ENCODE peak calls at places on chromosomes 6 and 20, in seven cellular contexts. R is transverse colon, M is body of pancreas, I is right lobe of liver, B is prostate gland, Y is heart left ventricle, N is GM12878. P is an unnamed sample.

GRCh38 chr20:5073154-5074049 is 46.4 kb downstream of the PCNA start:
- DNase-seq in R (peak), M (peak), I (peak), B (peak), Y (peak), N (no peak), P (no peak)

GRCh38 chr6:118704911-118705310 is 53.5 kb upstream of the CEP85L start:
- DNase-seq in R (no peak), M (no peak), I (no peak), B (no peak), Y (no peak), N (no peak), P (no peak)

GRCh38 chr6:153062516-153062915 is 60.0 kb upstream of the MTRF1L start:
- DNase-seq in R (no peak), M (no peak), I (no peak), B (no peak), Y (no peak), N (no peak), P (no peak)

GRCh38 chr6:160973856-160974255 is 17.7 kb upstream of the MAP3K4 start:
- DNase-seq in R (no peak), M (no peak), I (no peak), B (no peak), Y (no peak), N (no peak), P (no peak)

GRCh38 chr6:24667378-24667803 is 514 bp downstream of the ACOT13 start:
- DNase-seq in R (peak), M (peak), I (no peak), B (no peak), Y (no peak), N (no peak), P (no peak)

GRCh38 chr6:157537518-157537917 is 156.5 kb downstream of the ZDHHC14 start:
- DNase-seq in R (no peak), M (no peak), I (no peak), B (no peak), Y (no peak), N (no peak), P (no peak)

GRCh38 chr6:81735756-81736380 is 16.6 kb downstream of the TENT5A start:
- DNase-seq in R (no peak), M (no peak), I (no peak), B (no peak), Y (no peak), N (no peak), P (no peak)

GRCh38 chr20:20070871-20071726 is 18.8 kb downstream of the CFAP61 start:
- DNase-seq in R (no peak), M (no peak), I (no peak), B (no peak), Y (no peak), N (no peak), P (no peak)

GRCh38 chr6:63598251-63599036 is 26.2 kb downstream of the LOC128125822 start:
- DNase-seq in R (peak), M (peak), I (peak), B (peak), Y (peak), N (peak), P (peak)

GRCh38 chr6:11120273-11121005 is 8.9 kb upstream of the ERVFRD-1 start:
- DNase-seq in R (no peak), M (no peak), I (no peak), B (no peak), Y (no peak), N (no peak), P (no peak)

GRCh38 chr6:116370717-116371383 is at the start of gene DSE:
- DNase-seq in R (peak), M (peak), I (peak), B (peak), Y (peak), N (no peak), P (no peak)

GRCh38 chr20:5886788-5887187 is 63.5 kb downstream of the TRMT6 start:
- DNase-seq in R (no peak), M (peak), I (no peak), B (no peak), Y (no peak), N (no peak), P (no peak)

GRCh38 chr20:38447931-38448675 is 13.0 kb upstream of the SNHG17 start:
- DNase-seq in R (no peak), M (no peak), I (no peak), B (no peak), Y (no peak), N (no peak), P (no peak)

GRCh38 chr6:89675949-89676753 is 37.6 kb upstream of the LYRM2 start:
- DNase-seq in R (no peak), M (no peak), I (no peak), B (no peak), Y (no peak), N (no peak), P (no peak)

DNA sequence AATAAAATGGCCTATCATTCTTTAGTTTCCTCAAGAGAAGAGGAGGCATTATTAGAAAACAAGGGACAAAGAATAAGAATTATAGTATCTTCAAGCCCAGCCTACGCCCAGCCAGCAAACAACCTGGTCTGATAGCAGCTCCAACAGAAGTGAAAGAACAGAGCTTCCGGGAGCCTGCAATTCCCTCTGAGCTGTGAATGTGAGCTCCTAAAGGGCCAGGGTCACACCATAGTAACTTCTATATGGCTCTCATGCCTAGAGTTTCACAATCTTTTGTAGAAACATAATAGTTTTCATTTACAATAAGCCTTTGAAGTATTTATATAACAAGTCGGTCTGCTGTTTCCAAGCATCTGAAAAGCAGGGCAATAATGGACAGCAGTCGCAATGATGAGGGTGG is 116.5 kb downstream of the SMLR1 start:
- DNase-seq in R (peak), M (no peak), I (no peak), B (no peak), Y (no peak), N (no peak), P (no peak)
- H3K27ac ChIP-seq in R (peak), M (no peak), I (no peak), B (no peak), Y (no peak), N (no peak), P (no peak)

DNA sequence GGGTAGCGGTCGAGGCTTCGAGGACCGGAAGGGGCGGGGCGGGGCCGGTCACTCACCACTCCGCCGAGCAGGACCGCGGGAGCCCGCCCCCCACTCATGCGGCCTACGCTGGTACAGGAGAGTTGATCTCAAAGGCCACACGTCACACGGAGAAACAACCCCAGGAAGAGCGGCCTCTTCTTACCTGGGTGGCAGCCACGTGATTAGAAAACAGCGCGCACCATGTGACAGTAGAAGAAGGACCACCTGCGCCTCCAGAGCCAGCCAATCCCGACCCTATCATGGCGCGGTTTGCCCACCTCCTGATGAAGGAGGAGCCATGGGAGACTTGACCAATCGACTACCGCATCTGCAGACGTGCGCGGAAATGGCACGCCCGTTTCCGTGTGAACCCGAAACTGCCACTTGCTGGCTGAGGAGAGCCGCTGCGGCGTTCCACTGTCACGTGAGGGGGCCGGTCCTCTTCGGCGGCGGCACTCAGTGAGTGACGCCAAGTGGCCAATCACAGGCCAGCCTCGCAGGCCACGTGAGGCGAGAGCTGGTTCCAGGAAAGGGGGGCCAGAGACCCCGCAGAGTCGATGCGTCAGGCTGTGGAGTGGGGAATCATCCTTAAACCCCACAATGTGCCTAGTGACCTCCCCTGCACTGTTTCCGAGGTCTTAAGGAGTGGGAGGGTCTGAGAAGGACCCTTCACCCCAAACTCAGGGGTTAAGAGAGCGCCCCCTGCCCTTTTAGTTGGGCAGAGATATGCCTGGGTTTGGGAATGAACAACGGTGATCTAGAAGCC is at the start of gene CUTA:
- DNase-seq in R (peak), M (peak), I (peak), B (peak), Y (peak), N (peak), P (peak)
- TF ChIP-seq POLR2A in R (peak), M (peak), I (peak), B (peak), Y (peak), N (peak), P (peak)

DNA sequence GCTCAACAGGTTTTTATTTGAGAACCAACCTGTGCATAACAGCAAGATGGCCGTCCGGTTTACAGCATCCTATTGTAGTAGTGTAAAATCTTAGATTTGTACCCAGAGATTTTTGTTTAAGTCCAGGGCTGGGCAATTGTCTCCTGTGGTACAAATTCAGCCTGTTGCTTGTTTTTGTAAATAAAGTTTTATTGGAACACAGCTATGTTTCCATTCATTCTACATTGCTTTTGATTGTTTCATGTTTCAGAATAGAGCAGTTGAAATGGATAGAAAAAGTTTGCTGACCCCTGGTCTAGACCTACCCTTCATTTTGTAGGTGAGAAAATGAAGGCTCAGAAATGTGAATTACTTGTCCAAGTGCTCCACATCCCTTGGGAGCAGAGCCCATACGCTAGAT is 8.5 kb downstream of the SMPDL3A start:
- DNase-seq in R (no peak), M (no peak), I (no peak), B (no peak), Y (no peak), N (no peak), P (no peak)
- H3K27ac ChIP-seq in R (peak), M (peak), I (peak), B (no peak), Y (no peak), N (no peak), P (no peak)

DNA sequence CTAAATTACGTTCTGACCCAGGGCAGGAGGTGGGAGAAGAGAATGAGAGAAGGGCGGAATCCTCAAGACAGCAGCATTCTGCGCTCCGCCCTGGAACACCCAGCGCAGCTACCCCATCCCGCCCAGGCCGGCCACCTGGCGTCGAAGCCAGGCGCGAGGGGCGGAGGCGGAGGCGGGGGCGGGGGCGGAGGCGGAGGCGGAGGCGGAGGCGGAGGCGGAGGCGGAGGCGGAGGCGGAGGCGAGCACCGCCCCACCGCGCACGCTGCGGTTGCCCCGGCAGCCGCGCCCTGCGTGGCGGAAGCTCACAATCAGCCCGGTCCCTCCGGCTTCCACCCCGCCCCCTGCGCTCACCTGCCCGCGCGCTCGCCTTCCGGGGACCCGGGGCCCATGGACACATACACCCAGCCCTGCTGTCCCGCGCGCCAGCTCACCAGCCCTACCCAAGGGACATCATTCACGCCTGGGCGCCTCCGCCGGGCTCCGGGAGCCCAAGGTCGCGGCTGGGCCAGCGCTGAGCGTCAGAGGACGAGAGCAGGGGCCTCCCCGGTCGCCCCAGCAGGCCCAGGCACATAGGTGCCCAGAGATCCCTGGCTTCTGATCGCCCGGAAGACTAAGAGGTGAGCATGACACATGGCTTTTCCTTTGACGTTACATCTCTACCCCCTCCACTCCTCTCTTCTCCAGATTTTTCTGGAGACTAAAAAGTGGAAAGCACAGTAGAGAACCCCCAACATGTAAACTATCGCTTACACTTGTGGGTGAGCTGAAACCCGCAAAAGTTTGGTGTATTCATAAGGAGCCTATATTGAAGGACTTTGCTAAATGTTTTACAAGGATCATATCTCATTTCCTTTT is at the start of gene ANKEF1:
- DNase-seq in R (peak), M (peak), I (peak), B (peak), Y (peak), N (no peak), P (peak)
- TF ChIP-seq POLR2A in R (peak), M (peak), I (peak), B (peak), Y (no peak), N (peak), P (no peak)

DNA sequence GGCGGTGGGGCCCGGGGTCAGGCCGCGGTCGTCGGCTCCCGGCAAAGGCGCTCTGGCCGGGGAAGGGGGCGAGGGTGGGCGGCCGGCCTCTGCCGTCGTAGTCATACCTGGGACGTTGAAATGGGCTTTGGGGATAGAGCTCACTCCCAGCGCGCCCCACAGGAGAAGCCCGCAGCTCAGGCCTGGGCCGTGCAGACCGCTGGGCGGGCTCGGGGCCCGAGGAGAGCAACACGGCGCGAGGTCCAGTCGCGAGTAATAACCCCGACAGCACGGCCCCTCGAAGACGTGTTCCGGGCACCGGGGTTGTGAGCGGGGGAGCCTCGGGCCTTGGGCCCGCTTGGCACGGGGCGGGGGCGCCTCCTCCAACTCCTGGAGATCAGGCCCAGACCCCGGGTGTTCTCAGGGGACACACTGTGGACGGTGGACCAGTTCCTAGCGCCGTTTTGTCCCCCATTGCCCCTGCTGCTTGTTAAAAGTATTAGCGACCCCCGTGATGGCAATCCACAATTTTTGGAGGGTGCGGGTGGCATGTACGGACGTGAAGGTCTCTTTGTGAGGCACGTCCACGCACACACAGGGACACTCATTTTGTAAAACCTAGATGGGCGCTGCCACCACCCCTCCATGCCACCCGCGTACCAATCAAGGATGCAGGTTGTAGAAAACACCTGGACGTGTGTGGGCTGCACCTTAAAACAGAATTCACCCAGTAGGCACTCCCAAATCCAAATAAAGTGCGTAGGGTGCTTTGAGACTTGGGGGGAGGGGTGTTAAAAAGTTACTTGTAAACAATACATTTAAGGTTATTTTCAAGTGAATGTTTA is 11.0 kb downstream of the FOXC1 start:
- DNase-seq in R (no peak), M (no peak), I (peak), B (no peak), Y (no peak), N (no peak), P (no peak)
- H3K27ac ChIP-seq in R (no peak), M (no peak), I (no peak), B (peak), Y (no peak), N (no peak), P (no peak)

GRCh38 chr20:61382194-61382593 is 130.1 kb downstream of the CDH4 start:
- DNase-seq in R (no peak), M (no peak), I (no peak), B (no peak), Y (no peak), N (no peak), P (no peak)

GRCh38 chr20:61373055-61373399 is 121.0 kb downstream of the CDH4 start:
- DNase-seq in R (no peak), M (no peak), I (no peak), B (no peak), Y (no peak), N (no peak), P (no peak)

GRCh38 chr20:61373956-61374545 is 122.0 kb downstream of the CDH4 start:
- DNase-seq in R (no peak), M (no peak), I (no peak), B (no peak), Y (no peak), N (no peak), P (no peak)

GRCh38 chr20:61376541-61377231 is 124.6 kb downstream of the CDH4 start:
- DNase-seq in R (no peak), M (no peak), I (no peak), B (no peak), Y (no peak), N (no peak), P (no peak)

GRCh38 chr20:61378694-61379093 is 126.6 kb downstream of the CDH4 start:
- DNase-seq in R (no peak), M (no peak), I (no peak), B (no peak), Y (no peak), N (no peak), P (no peak)
- TF ChIP-seq POLR2A in R (no peak), M (no peak), I (no peak), B (no peak), Y (no peak), N (no peak), P (no peak)

GRCh38 chr6:42190784-42191183 is 4.0 kb downstream of the GUCA1B start:
- DNase-seq in R (no peak), M (no peak), I (no peak), B (no peak), Y (no peak), N (no peak), P (no peak)

GRCh38 chr6:42197574-42198362 is 3.0 kb upstream of the GUCA1B start:
- DNase-seq in R (no peak), M (peak), I (no peak), B (no peak), Y (no peak), N (no peak), P (no peak)

GRCh38 chr6:42194056-42194455 is 700 bp downstream of the GUCA1B start:
- DNase-seq in R (no peak), M (no peak), I (no peak), B (no peak), Y (no peak), N (no peak), P (no peak)

GRCh38 chr6:42195415-42195814 is 659 bp upstream of the GUCA1B start:
- DNase-seq in R (no peak), M (no peak), I (no peak), B (no peak), Y (no peak), N (no peak), P (no peak)

DNA sequence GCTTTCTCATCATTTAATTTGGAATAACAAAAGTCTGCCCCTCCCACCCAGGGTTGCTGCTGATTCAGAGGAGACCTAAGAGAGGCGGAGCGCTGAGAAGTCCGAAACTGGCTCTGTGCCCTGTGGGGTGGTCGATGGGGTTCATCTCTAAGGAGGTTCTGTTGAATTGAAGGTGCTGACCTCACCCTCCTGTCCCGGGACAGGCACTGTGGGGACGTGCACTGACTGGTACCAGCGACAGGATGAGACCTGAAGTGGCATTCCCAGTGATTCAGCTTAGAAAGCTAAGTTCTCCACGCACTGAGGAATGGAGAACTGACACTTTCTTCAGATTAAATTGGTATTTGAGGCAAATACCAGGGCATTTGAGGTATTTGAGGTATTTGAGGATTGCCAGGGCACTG is 1.3 kb downstream of the GUCA1B start:
- DNase-seq in R (no peak), M (no peak), I (no peak), B (no peak), Y (no peak), N (no peak), P (no peak)
- H3K27ac ChIP-seq in R (no peak), M (no peak), I (no peak), B (no peak), Y (no peak), N (no peak), P (peak)

P was measured in esophagus squamous epithelium.